ENCODE peak calls at places on chromosomes 11 and 22, in nine cellular contexts. One of them, this sample, is unnamed.

GRCh38 chr11:57751676-57752253 is at the start of gene BTBD18:
- DNase-seq in IMR-90: peak; percentile 58
- DNase-seq in BJ: no peak
- DNase-seq in gastrocnemius medialis: no peak
- DNase-seq in fibroblast of pulmonary artery: peak; percentile 77
- DNase-seq in mammary epithelial cell: peak; percentile 49
- DNase-seq in dorsolateral prefrontal cortex: no peak
- DNase-seq in pancreas: peak; percentile 58
- DNase-seq in tibial nerve: no peak
- DNase-seq in this sample: peak; percentile 75

GRCh38 chr11:34358258-34358665 is 452 bp upstream of the ABTB2 start:
- DNase-seq in dorsolateral prefrontal cortex: no peak
- DNase-seq in pancreas: peak; percentile 62
- DNase-seq in gastrocnemius medialis: peak; percentile 40
- DNase-seq in mammary epithelial cell: peak; percentile 82
- DNase-seq in IMR-90: peak; percentile 24
- DNase-seq in tibial nerve: peak; percentile 33
- DNase-seq in fibroblast of pulmonary artery: peak; percentile 70
- DNase-seq in BJ: no peak
- DNase-seq in this sample: no peak

GRCh38 chr11:926341-926916 is 759 bp downstream of the AP2A2 start:
- DNase-seq in IMR-90: peak; percentile 69
- DNase-seq in BJ: no peak
- DNase-seq in tibial nerve: peak; percentile 45
- DNase-seq in fibroblast of pulmonary artery: peak; percentile 58
- DNase-seq in pancreas: peak; percentile 31
- DNase-seq in gastrocnemius medialis: no peak
- DNase-seq in dorsolateral prefrontal cortex: no peak
- DNase-seq in mammary epithelial cell: peak; percentile 66
- DNase-seq in this sample: peak; percentile 67

GRCh38 chr11:77244277-77245014 is 57.0 kb downstream of the GDPD4 start:
- DNase-seq in pancreas: no peak
- DNase-seq in tibial nerve: no peak
- DNase-seq in mammary epithelial cell: peak; percentile 75
- DNase-seq in gastrocnemius medialis: no peak
- DNase-seq in IMR-90: peak; percentile 85
- DNase-seq in dorsolateral prefrontal cortex: no peak
- DNase-seq in fibroblast of pulmonary artery: peak; percentile 78
- DNase-seq in BJ: peak; percentile 82
- DNase-seq in this sample: peak; percentile 77

GRCh38 chr22:36701941-36702640 is 1.5 kb downstream of the CACNG2 start:
- DNase-seq in tibial nerve: no peak
- DNase-seq in fibroblast of pulmonary artery: no peak
- DNase-seq in gastrocnemius medialis: no peak
- DNase-seq in mammary epithelial cell: no peak
- DNase-seq in dorsolateral prefrontal cortex: no peak
- DNase-seq in BJ: no peak
- DNase-seq in IMR-90: no peak
- DNase-seq in pancreas: no peak
- DNase-seq in this sample: no peak

GRCh38 chr11:47924184-47924671 is 56.1 kb upstream of the PTPRJ start:
- DNase-seq in IMR-90: peak; percentile 86
- DNase-seq in fibroblast of pulmonary artery: no peak
- DNase-seq in mammary epithelial cell: peak; percentile 59
- DNase-seq in pancreas: peak; percentile 96
- DNase-seq in dorsolateral prefrontal cortex: no peak
- DNase-seq in BJ: peak; percentile 59
- DNase-seq in tibial nerve: no peak
- DNase-seq in gastrocnemius medialis: no peak
- DNase-seq in this sample: peak; percentile 62

GRCh38 chr11:133992121-133992520 is 35.4 kb upstream of the IGSF9B start:
- DNase-seq in BJ: no peak
- DNase-seq in IMR-90: no peak
- DNase-seq in tibial nerve: no peak
- DNase-seq in fibroblast of pulmonary artery: no peak
- DNase-seq in dorsolateral prefrontal cortex: no peak
- DNase-seq in gastrocnemius medialis: no peak
- DNase-seq in pancreas: no peak
- DNase-seq in mammary epithelial cell: no peak
- DNase-seq in this sample: no peak

GRCh38 chr11:7046474-7046873 is 26.2 kb downstream of the NLRP14 start:
- DNase-seq in dorsolateral prefrontal cortex: no peak
- DNase-seq in gastrocnemius medialis: no peak
- DNase-seq in tibial nerve: no peak
- DNase-seq in IMR-90: peak; percentile 84
- DNase-seq in mammary epithelial cell: peak; percentile 7
- DNase-seq in BJ: peak; percentile 19
- DNase-seq in pancreas: no peak
- DNase-seq in fibroblast of pulmonary artery: peak; percentile 63
- DNase-seq in this sample: peak; percentile 57

GRCh38 chr11:125512106-125512505 is 16.0 kb upstream of the FEZ1 start:
- DNase-seq in fibroblast of pulmonary artery: no peak
- DNase-seq in IMR-90: no peak
- DNase-seq in pancreas: no peak
- DNase-seq in tibial nerve: no peak
- DNase-seq in gastrocnemius medialis: no peak
- DNase-seq in mammary epithelial cell: no peak
- DNase-seq in dorsolateral prefrontal cortex: no peak
- DNase-seq in BJ: no peak
- DNase-seq in this sample: no peak

GRCh38 chr11:87422566-87422965 is 384.8 kb downstream of the TMEM135 start:
- DNase-seq in mammary epithelial cell: peak; percentile 24
- DNase-seq in tibial nerve: no peak
- DNase-seq in IMR-90: peak; percentile 22
- DNase-seq in BJ: no peak
- DNase-seq in pancreas: no peak
- DNase-seq in fibroblast of pulmonary artery: no peak
- DNase-seq in gastrocnemius medialis: no peak
- DNase-seq in dorsolateral prefrontal cortex: no peak
- DNase-seq in this sample: no peak

GRCh38 chr11:133945087-133945974 is 11.4 kb downstream of the IGSF9B start:
- DNase-seq in mammary epithelial cell: peak; percentile 14
- DNase-seq in tibial nerve: no peak
- DNase-seq in BJ: no peak
- DNase-seq in dorsolateral prefrontal cortex: no peak
- DNase-seq in fibroblast of pulmonary artery: peak; percentile 37
- DNase-seq in pancreas: no peak
- DNase-seq in IMR-90: peak; percentile 14
- DNase-seq in gastrocnemius medialis: no peak
- DNase-seq in this sample: peak; percentile 26

GRCh38 chr11:64489831-64490441 is 101.1 kb upstream of the SLC22A12 start:
- DNase-seq in mammary epithelial cell: peak; percentile 27
- DNase-seq in gastrocnemius medialis: peak; percentile 16
- DNase-seq in pancreas: peak; percentile 27
- DNase-seq in IMR-90: peak; percentile 7
- DNase-seq in dorsolateral prefrontal cortex: peak; percentile 57
- DNase-seq in fibroblast of pulmonary artery: peak; percentile 43
- DNase-seq in BJ: no peak
- DNase-seq in tibial nerve: no peak
- DNase-seq in this sample: peak; percentile 21

GRCh38 chr11:66510271-66510989 is at the start of gene BBS1:
- DNase-seq in mammary epithelial cell: peak; percentile 69
- DNase-seq in BJ: peak; percentile 3
- DNase-seq in IMR-90: peak; percentile 68
- DNase-seq in dorsolateral prefrontal cortex: peak; percentile 83
- DNase-seq in fibroblast of pulmonary artery: peak; percentile 81
- DNase-seq in pancreas: peak; percentile 80
- DNase-seq in tibial nerve: peak; percentile 83
- DNase-seq in gastrocnemius medialis: peak; percentile 66
- DNase-seq in this sample: peak; percentile 70

DNA sequence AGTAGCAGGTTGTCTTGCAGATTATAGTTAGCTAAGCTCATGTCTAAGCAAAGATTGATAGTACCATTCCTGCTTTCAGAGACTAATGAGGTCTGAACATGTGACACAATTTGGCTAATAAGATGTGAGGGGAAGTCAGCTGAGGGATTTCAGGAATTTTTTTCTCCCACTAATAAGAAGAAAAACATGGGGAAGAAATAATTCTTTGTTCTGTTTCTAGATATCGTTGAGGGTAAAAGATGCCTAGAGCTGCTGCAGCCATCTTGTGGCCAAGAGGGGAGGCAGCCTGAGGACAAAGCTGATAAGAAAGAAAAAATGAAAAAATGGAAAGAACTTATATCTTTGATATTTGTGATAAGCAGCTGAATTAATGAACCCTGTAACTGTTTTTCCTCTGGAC is 1334.4 kb downstream of the LRRC4C start:
- DNase-seq in dorsolateral prefrontal cortex: no peak
- DNase-seq in fibroblast of pulmonary artery: no peak
- DNase-seq in mammary epithelial cell: no peak
- DNase-seq in IMR-90: no peak
- DNase-seq in pancreas: no peak
- DNase-seq in tibial nerve: no peak
- DNase-seq in gastrocnemius medialis: no peak
- DNase-seq in BJ: no peak
- DNase-seq in this sample: no peak
- TF ChIP-seq CTCF in dorsolateral prefrontal cortex: peak; percentile 58
- TF ChIP-seq CTCF in fibroblast of pulmonary artery: no peak
- TF ChIP-seq CTCF in mammary epithelial cell: no peak
- TF ChIP-seq CTCF in IMR-90: no peak
- TF ChIP-seq CTCF in pancreas: no peak
- TF ChIP-seq CTCF in tibial nerve: no peak
- TF ChIP-seq CTCF in gastrocnemius medialis: no peak
- TF ChIP-seq CTCF in BJ: no peak
- TF ChIP-seq CTCF in this sample: no peak

DNA sequence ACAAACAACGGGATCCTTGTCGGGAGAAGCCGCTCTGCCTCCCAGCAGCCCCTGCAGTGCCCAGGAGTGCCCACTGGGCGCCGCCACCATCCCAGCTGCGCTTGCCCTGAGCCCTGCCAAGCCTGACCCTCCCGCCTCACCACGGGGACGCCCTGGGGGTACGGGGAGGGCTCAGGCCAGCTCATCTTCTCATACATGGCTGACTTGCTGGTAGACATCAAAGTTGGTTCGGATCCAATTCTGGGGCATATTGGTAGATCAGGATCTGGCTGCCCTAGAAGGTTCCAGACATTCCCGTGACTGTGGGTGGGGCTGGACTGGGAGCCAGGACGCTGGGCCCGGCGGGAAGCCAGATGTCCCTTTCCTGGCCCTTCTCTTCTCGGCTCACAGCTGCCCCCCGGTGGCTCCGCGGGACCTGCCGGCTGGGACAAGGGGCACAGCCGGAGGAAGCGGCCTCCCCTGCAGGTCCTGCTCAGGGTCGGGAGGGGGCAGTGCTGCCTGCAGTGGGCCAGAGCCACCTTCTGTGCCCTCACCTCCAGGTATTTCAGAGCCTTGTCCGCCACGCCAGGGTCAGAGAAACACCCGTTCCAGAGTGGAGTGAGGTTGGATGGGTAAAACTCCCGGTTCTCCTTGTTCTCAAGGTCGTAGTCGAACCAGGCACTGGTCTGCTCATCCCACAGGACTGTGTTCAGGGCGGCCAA is 10.6 kb upstream of the TREH start:
- DNase-seq in fibroblast of pulmonary artery: peak; percentile 92
- DNase-seq in pancreas: peak; percentile 94
- DNase-seq in IMR-90: peak; percentile 73
- DNase-seq in dorsolateral prefrontal cortex: peak; percentile 93
- DNase-seq in tibial nerve: peak; percentile 69
- DNase-seq in BJ: peak; percentile 65
- DNase-seq in gastrocnemius medialis: peak; percentile 46
- DNase-seq in mammary epithelial cell: peak; percentile 93
- DNase-seq in this sample: peak; percentile 97
- H3K4me3 ChIP-seq in fibroblast of pulmonary artery: peak overlapping the region; percentile 50
- H3K4me3 ChIP-seq in pancreas: peak overlapping the region; percentile 33
- H3K4me3 ChIP-seq in IMR-90: peak overlapping the region; percentile 48
- H3K4me3 ChIP-seq in dorsolateral prefrontal cortex: peak overlapping the region; percentile 53
- H3K4me3 ChIP-seq in tibial nerve: peak overlapping the region; percentile 26
- H3K4me3 ChIP-seq in BJ: peak overlapping the region; percentile 19
- H3K4me3 ChIP-seq in gastrocnemius medialis: peak overlapping the region; percentile 57
- H3K4me3 ChIP-seq in mammary epithelial cell: no peak overlapping the region
- H3K4me3 ChIP-seq in this sample: peak overlapping the region; percentile 51

DNA sequence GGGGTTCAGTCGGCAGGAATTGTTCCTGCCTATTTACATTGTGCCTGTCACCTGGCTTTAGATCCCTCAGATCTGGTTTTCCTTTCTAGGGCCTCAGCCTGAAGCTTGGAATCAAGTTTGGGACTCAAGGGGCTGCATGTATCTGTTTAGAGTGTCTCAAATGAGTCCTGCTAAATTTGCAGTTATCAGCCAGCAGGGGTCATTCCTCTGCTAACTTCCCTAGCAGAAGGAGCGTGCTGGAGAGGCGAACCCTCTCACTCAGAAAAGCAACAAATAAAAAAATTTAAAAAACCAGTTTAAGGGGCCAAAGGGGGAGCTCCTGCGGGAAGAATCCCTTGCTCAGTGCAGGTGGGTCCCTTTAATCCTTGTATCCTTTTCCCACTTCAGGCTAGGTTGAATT is 1220.2 kb downstream of the JRKL start:
- DNase-seq in pancreas: no peak
- DNase-seq in BJ: no peak
- DNase-seq in dorsolateral prefrontal cortex: no peak
- DNase-seq in IMR-90: no peak
- DNase-seq in fibroblast of pulmonary artery: peak; percentile 29
- DNase-seq in mammary epithelial cell: no peak
- DNase-seq in tibial nerve: no peak
- DNase-seq in gastrocnemius medialis: no peak
- DNase-seq in this sample: no peak
- TF ChIP-seq CTCF in pancreas: no peak
- TF ChIP-seq CTCF in BJ: no peak
- TF ChIP-seq CTCF in dorsolateral prefrontal cortex: no peak
- TF ChIP-seq CTCF in IMR-90: peak; percentile 14
- TF ChIP-seq CTCF in fibroblast of pulmonary artery: peak; percentile 25
- TF ChIP-seq CTCF in mammary epithelial cell: peak; percentile 35
- TF ChIP-seq CTCF in tibial nerve: no peak
- TF ChIP-seq CTCF in gastrocnemius medialis: no peak
- TF ChIP-seq CTCF in this sample: no peak

GRCh38 chr22:22935056-22935545 is 47.5 kb downstream of the IGLL5 start:
- DNase-seq in BJ: no peak
- DNase-seq in fibroblast of pulmonary artery: no peak
- DNase-seq in mammary epithelial cell: no peak
- DNase-seq in IMR-90: no peak
- DNase-seq in dorsolateral prefrontal cortex: no peak
- DNase-seq in pancreas: no peak
- DNase-seq in gastrocnemius medialis: no peak
- DNase-seq in tibial nerve: no peak
- DNase-seq in this sample: no peak

GRCh38 chr22:22933100-22933806 is 45.6 kb downstream of the IGLL5 start:
- DNase-seq in gastrocnemius medialis: no peak
- DNase-seq in pancreas: no peak
- DNase-seq in tibial nerve: no peak
- DNase-seq in IMR-90: no peak
- DNase-seq in BJ: no peak
- DNase-seq in mammary epithelial cell: no peak
- DNase-seq in dorsolateral prefrontal cortex: no peak
- DNase-seq in fibroblast of pulmonary artery: no peak
- DNase-seq in this sample: no peak

GRCh38 chr22:22935546-22936157 is 48.0 kb downstream of the IGLL5 start:
- DNase-seq in mammary epithelial cell: no peak
- DNase-seq in pancreas: no peak
- DNase-seq in IMR-90: no peak
- DNase-seq in tibial nerve: no peak
- DNase-seq in BJ: no peak
- DNase-seq in fibroblast of pulmonary artery: no peak
- DNase-seq in dorsolateral prefrontal cortex: no peak
- DNase-seq in gastrocnemius medialis: no peak
- DNase-seq in this sample: no peak

GRCh38 chr22:22933807-22934542 is 46.4 kb downstream of the IGLL5 start:
- DNase-seq in pancreas: no peak
- DNase-seq in gastrocnemius medialis: no peak
- DNase-seq in fibroblast of pulmonary artery: no peak
- DNase-seq in mammary epithelial cell: no peak
- DNase-seq in BJ: no peak
- DNase-seq in IMR-90: no peak
- DNase-seq in dorsolateral prefrontal cortex: no peak
- DNase-seq in tibial nerve: no peak
- DNase-seq in this sample: no peak

GRCh38 chr22:22934543-22935055 is 47.0 kb downstream of the IGLL5 start:
- DNase-seq in dorsolateral prefrontal cortex: no peak
- DNase-seq in gastrocnemius medialis: no peak
- DNase-seq in mammary epithelial cell: no peak
- DNase-seq in IMR-90: no peak
- DNase-seq in BJ: no peak
- DNase-seq in fibroblast of pulmonary artery: no peak
- DNase-seq in tibial nerve: no peak
- DNase-seq in pancreas: no peak
- DNase-seq in this sample: no peak
- H3K4me3 ChIP-seq in dorsolateral prefrontal cortex: no peak overlapping the region
- H3K4me3 ChIP-seq in gastrocnemius medialis: no peak overlapping the region
- H3K4me3 ChIP-seq in mammary epithelial cell: no peak overlapping the region
- H3K4me3 ChIP-seq in IMR-90: no peak overlapping the region
- H3K4me3 ChIP-seq in BJ: no peak overlapping the region
- H3K4me3 ChIP-seq in fibroblast of pulmonary artery: no peak overlapping the region
- H3K4me3 ChIP-seq in tibial nerve: no peak overlapping the region
- H3K4me3 ChIP-seq in pancreas: no peak overlapping the region
- H3K4me3 ChIP-seq in this sample: no peak overlapping the region

This sample was measured in foreskin fibroblast.